ENCODE peak calls at places on chromosomes 12 and 14, in four cellular contexts. X is tibial nerve, U is esophagus muscularis mucosa, V is GM23338. F is an unnamed sample.

GRCh38 chr14:102121567-102121966 is 18.1 kb upstream of the WDR20 start:
- DNase-seq in X (no peak), U (no peak), V (no peak), F (no peak)

GRCh38 chr14:30573203-30573814 is 14.4 kb downstream of the G2E3 start:
- DNase-seq in V (no peak), U (no peak), X (no peak), F (no peak)

GRCh38 chr12:52182456-52182855 is 9.4 kb downstream of the KRT80 start:
- DNase-seq in X (no peak), U (no peak), V (no peak), F (no peak)

GRCh38 chr14:25032092-25032784 is 17.7 kb downstream of the STXBP6 start:
- DNase-seq in V (peak; percentile 65), X (no peak), U (no peak), F (no peak)

GRCh38 chr14:102196436-102197230 is 56.9 kb downstream of the WDR20 start:
- DNase-seq in X (no peak), U (no peak), V (no peak), F (peak; percentile 94)

GRCh38 chr12:10739157-10740118 is 16.3 kb upstream of the YBX3 start:
- DNase-seq in U (no peak), X (no peak), V (no peak), F (no peak)

GRCh38 chr14:78975734-78976133 is 805.6 kb downstream of the NRXN3 start:
- DNase-seq in V (no peak), U (no peak), X (no peak), F (no peak)

GRCh38 chr12:124715121-124715990 is 147.9 kb upstream of the NCOR2 start:
- DNase-seq in X (no peak), V (no peak), U (no peak), F (no peak)

GRCh38 chr12:57852620-57853509 is 6.3 kb upstream of the CTDSP2 start:
- DNase-seq in U (no peak), V (peak; percentile 93), X (peak; percentile 25), F (no peak)

GRCh38 chr14:66624319-66624937 is 116.5 kb downstream of the GPHN start:
- DNase-seq in U (no peak), X (no peak), V (peak; percentile 81), F (peak; percentile 25)

GRCh38 chr12:117359029-117359845 is 2.2 kb downstream of the NOS1 start:
- DNase-seq in U (no peak), X (no peak), V (peak; percentile 21), F (no peak)

GRCh38 chr14:57389646-57390036 is 745 bp upstream of the NAA30 start:
- DNase-seq in X (no peak), V (peak; percentile 69), U (no peak), F (no peak)

GRCh38 chr12:67981236-67982164 is 7.7 kb upstream of the IFNG-AS1 start:
- DNase-seq in U (no peak), X (no peak), V (no peak), F (no peak)

GRCh38 chr14:103480595-103480994 is 42.0 kb downstream of the CKB start:
- DNase-seq in V (no peak), X (no peak), U (no peak), F (no peak)

GRCh38 chr14:34099630-34100029 is 148.8 kb upstream of the EGLN3 start:
- DNase-seq in V (no peak), U (no peak), X (no peak), F (no peak)

GRCh38 chr14:45906257-45906656 is 653.3 kb upstream of the MIS18BP1 start:
- DNase-seq in V (no peak), U (no peak), X (no peak), F (no peak)

GRCh38 chr12:125001636-125002035 is 8.2 kb downstream of the BRI3BP start:
- DNase-seq in X (no peak), V (no peak), U (no peak), F (no peak)

GRCh38 chr12:93186131-93186530 is 191.6 kb upstream of the NUDT4 start:
- DNase-seq in X (no peak), V (no peak), U (no peak), F (no peak)

GRCh38 chr12:6899837-6900519 is 4.6 kb upstream of the LRRC23 start:
- DNase-seq in V (peak; percentile 70), X (peak; percentile 36), U (no peak), F (no peak)

GRCh38 chr12:95788637-95789036 is 1.9 kb downstream of the NTN4 start:
- DNase-seq in U (no peak), X (no peak), V (no peak), F (no peak)

GRCh38 chr12:98002887-98003493 is 512.4 kb upstream of the TMPO start:
- DNase-seq in X (no peak), U (no peak), V (peak; percentile 89), F (peak; percentile 4)

GRCh38 chr12:109273354-109273753 is 35.7 kb downstream of the FOXN4 start:
- DNase-seq in V (peak; percentile 74), U (no peak), X (no peak), F (no peak)

GRCh38 chr14:23638414-23639047 is 2.4 kb downstream of the DHRS2 start:
- DNase-seq in U (no peak), X (no peak), V (no peak), F (no peak)

GRCh38 chr14:72726444-72726843 is 167.5 kb downstream of the DPF3 start:
- DNase-seq in X (no peak), U (no peak), V (no peak), F (no peak)

GRCh38 chr12:92094751-92095161 is 50.9 kb downstream of the BTG1 start:
- DNase-seq in X (no peak), U (no peak), V (peak; percentile 59), F (no peak)

GRCh38 chr14:70002589-70003240 is 123.5 kb downstream of the SMOC1 start:
- DNase-seq in V (no peak), U (no peak), X (no peak), F (no peak)

GRCh38 chr14:77201696-77202095 is 20.1 kb downstream of the TMEM63C start:
- DNase-seq in V (no peak), U (no peak), X (no peak), F (no peak)
- H3K27me3 ChIP-seq in V (no peaks in the 10 kb centered on the region), U (no peaks in the 10 kb centered on the region), X (peaks cover 11% of the 10 kb centered on the region), F (no peaks in the 10 kb centered on the region)

DNA sequence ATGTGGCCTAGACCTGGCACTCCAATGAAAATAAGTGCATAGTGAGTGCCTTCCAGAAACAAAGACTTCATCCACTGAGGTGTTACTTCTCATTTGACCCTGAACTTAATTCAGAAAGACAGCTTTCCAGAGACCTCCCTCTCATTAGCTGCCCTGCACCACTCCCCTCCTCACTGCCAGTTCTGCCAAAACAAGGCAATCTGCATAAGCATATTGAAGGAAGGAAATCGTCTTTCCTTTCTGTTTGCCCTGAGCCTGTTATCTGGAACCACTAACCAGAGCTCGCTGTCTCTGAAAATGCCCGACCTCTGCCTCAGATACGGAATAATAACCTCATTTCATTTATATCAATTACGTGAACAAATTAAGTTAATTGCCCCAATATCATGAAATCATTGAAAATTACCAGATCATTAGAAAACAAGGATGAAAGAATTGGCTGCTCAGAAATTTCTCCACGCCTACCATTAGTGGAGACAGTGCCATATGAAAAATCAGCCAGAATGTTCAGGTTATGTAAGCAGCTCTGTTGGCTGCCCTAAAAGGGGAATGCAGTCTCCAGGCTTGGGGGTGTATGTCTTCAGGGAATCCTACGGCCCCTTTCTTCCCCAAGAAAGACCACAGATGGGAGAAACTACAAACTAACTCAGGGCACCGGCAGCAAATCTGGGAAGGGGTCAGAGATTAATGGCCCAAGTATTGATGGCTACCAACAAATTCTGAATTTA is 149.9 kb upstream of the FKBP4 start:
- DNase-seq in U (no peak), V (no peak), X (no peak), F (no peak)
- H3K27ac ChIP-seq in U (no peak overlapping the region), V (no peak overlapping the region), X (no peak overlapping the region), F (peak overlapping the region; percentile 40)

GRCh38 chr14:35380794-35381193 is 23.8 kb downstream of the NFKBIA start:
- DNase-seq in U (no peak), X (no peak), V (no peak), F (no peak)
- H3K27me3 ChIP-seq in U (no peaks in the 10 kb centered on the region), X (no peaks in the 10 kb centered on the region), V (no peaks in the 10 kb centered on the region), F (no peaks in the 10 kb centered on the region)

GRCh38 chr14:64682843-64683242 is 21.4 kb upstream of the PLEKHG3 start:
- DNase-seq in V (no peak), U (no peak), X (no peak), F (no peak)
- H3K27ac ChIP-seq in V (no peak overlapping the region), U (peak overlapping the region; percentile 86), X (peak overlapping the region; percentile 95), F (peak overlapping the region; percentile 99)

DNA sequence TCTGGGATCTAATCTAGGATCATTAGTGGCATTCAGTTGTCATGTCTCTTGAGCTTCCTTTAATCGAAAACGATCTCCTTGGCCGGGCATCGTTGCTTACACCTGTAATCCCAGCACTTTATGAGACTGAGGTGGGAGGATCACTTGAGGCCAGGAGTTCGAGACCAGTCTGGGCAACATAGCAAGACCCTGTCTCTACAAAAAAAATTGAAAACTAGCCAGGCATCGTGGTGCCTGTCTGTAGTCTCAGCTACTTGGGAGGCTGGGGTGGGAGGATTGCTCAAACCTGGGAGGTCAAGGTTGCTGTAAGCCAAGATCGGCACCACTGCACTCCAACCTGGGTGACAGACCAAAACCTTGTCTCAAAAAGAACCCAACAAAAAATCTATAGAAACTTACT is 9.0 kb downstream of the PUS1 start:
- DNase-seq in U (no peak), V (no peak), X (no peak), F (no peak)
- H3K27me3 ChIP-seq in U (no peaks in the 10 kb centered on the region), V (no peaks in the 10 kb centered on the region), X (no peaks in the 10 kb centered on the region), F (no peaks in the 10 kb centered on the region)

GRCh38 chr12:77940566-77940965 is 109.9 kb downstream of the NAV3 start:
- DNase-seq in V (no peak), U (no peak), X (no peak), F (no peak)
- H3K27ac ChIP-seq in V (no peak overlapping the region), U (no peak overlapping the region), X (no peak overlapping the region), F (no peak overlapping the region)

GRCh38 chr12:54047160-54047963 is 6.3 kb upstream of the HOXC4 start:
- DNase-seq in V (no peak), U (no peak), X (no peak), F (no peak)

GRCh38 chr12:54047964-54048303 is 5.7 kb upstream of the HOXC4 start:
- DNase-seq in U (no peak), V (no peak), X (no peak), F (no peak)

GRCh38 chr12:54048694-54049093 is 4.9 kb upstream of the HOXC4 start:
- DNase-seq in X (no peak), V (no peak), U (no peak), F (no peak)

GRCh38 chr12:54045868-54046529 is 7.6 kb upstream of the HOXC4 start:
- DNase-seq in X (no peak), U (no peak), V (no peak), F (no peak)

GRCh38 chr12:54046809-54047159 is 6.9 kb upstream of the HOXC4 start:
- DNase-seq in X (no peak), V (no peak), U (no peak), F (no peak)
- H3K27me3 ChIP-seq in X (peaks cover 14% of the 10 kb centered on the region), V (peaks cover 100% of the 10 kb centered on the region), U (peaks cover 5% of the 10 kb centered on the region), F (peaks cover 93% of the 10 kb centered on the region)

GRCh38 chr14:22458737-22459136 is 130.3 kb downstream of the DAD1 start:
- DNase-seq in V (no peak), U (no peak), X (no peak), F (no peak)
- H3K27ac ChIP-seq in V (no peak overlapping the region), U (no peak overlapping the region), X (no peak overlapping the region), F (no peak overlapping the region)

F was measured in dorsolateral prefrontal cortex.